ENCODE peak calls at places on chromosomes 7 and 10, in seven cellular contexts. One of them, this sample, is unnamed.

GRCh38 chr7:96599288-96599936 is 110.2 kb downstream of the SEM1 start:
- DNase-seq in EL: no peak
- DNase-seq in activated CD4-positive, alpha-beta T cell treated with anti-CD3 and anti-CD28 coated beads, Interleukin-2, amount 10 ng/mL, durations not matched to agents 24 days and 14 days: no peak
- DNase-seq in endothelial cell: no peak
- DNase-seq in fibroblast of lung: no peak
- DNase-seq in CD8-positive, alpha-beta T cell: no peak
- DNase-seq in AG08396: no peak
- DNase-seq in this sample: no peak

GRCh38 chr10:17214991-17215781 is 12.9 kb upstream of the VIM start:
- DNase-seq in EL: peak
- DNase-seq in activated CD4-positive, alpha-beta T cell treated with anti-CD3 and anti-CD28 coated beads, Interleukin-2, amount 10 ng/mL, durations not matched to agents 24 days and 14 days: peak
- DNase-seq in endothelial cell: no peak
- DNase-seq in fibroblast of lung: peak
- DNase-seq in CD8-positive, alpha-beta T cell: no peak
- DNase-seq in AG08396: peak
- DNase-seq in this sample: no peak

GRCh38 chr10:73590881-73591577 is at the start of gene USP54:
- DNase-seq in EL: peak
- DNase-seq in activated CD4-positive, alpha-beta T cell treated with anti-CD3 and anti-CD28 coated beads, Interleukin-2, amount 10 ng/mL, durations not matched to agents 24 days and 14 days: peak
- DNase-seq in endothelial cell: peak
- DNase-seq in fibroblast of lung: peak
- DNase-seq in CD8-positive, alpha-beta T cell: no peak
- DNase-seq in AG08396: peak
- DNase-seq in this sample: peak

GRCh38 chr10:19638173-19638872 is 177.9 kb upstream of the PLXDC2 start:
- DNase-seq in EL: peak
- DNase-seq in activated CD4-positive, alpha-beta T cell treated with anti-CD3 and anti-CD28 coated beads, Interleukin-2, amount 10 ng/mL, durations not matched to agents 24 days and 14 days: no peak
- DNase-seq in endothelial cell: no peak
- DNase-seq in fibroblast of lung: peak
- DNase-seq in CD8-positive, alpha-beta T cell: no peak
- DNase-seq in AG08396: peak
- DNase-seq in this sample: peak

GRCh38 chr10:52314007-52314821 is at the start of gene DKK1:
- DNase-seq in EL: peak
- DNase-seq in activated CD4-positive, alpha-beta T cell treated with anti-CD3 and anti-CD28 coated beads, Interleukin-2, amount 10 ng/mL, durations not matched to agents 24 days and 14 days: peak
- DNase-seq in endothelial cell: peak
- DNase-seq in fibroblast of lung: peak
- DNase-seq in CD8-positive, alpha-beta T cell: no peak
- DNase-seq in AG08396: peak
- DNase-seq in this sample: peak

GRCh38 chr7:142557971-142558582 is 191.2 kb upstream of the PRSS1 start:
- DNase-seq in EL: peak
- DNase-seq in activated CD4-positive, alpha-beta T cell treated with anti-CD3 and anti-CD28 coated beads, Interleukin-2, amount 10 ng/mL, durations not matched to agents 24 days and 14 days: peak
- DNase-seq in endothelial cell: peak
- DNase-seq in fibroblast of lung: peak
- DNase-seq in CD8-positive, alpha-beta T cell: peak
- DNase-seq in AG08396: peak
- DNase-seq in this sample: peak

GRCh38 chr7:73891178-73891885 is 30.4 kb downstream of the TMEM270 start:
- DNase-seq in EL: no peak
- DNase-seq in activated CD4-positive, alpha-beta T cell treated with anti-CD3 and anti-CD28 coated beads, Interleukin-2, amount 10 ng/mL, durations not matched to agents 24 days and 14 days: no peak
- DNase-seq in endothelial cell: no peak
- DNase-seq in fibroblast of lung: no peak
- DNase-seq in CD8-positive, alpha-beta T cell: no peak
- DNase-seq in AG08396: no peak
- DNase-seq in this sample: no peak

GRCh38 chr10:125213541-125214282 is 53.3 kb upstream of the CTBP2 start:
- DNase-seq in EL: no peak
- DNase-seq in activated CD4-positive, alpha-beta T cell treated with anti-CD3 and anti-CD28 coated beads, Interleukin-2, amount 10 ng/mL, durations not matched to agents 24 days and 14 days: no peak
- DNase-seq in endothelial cell: no peak
- DNase-seq in fibroblast of lung: no peak
- DNase-seq in CD8-positive, alpha-beta T cell: no peak
- DNase-seq in AG08396: no peak
- DNase-seq in this sample: no peak

GRCh38 chr10:43793714-43794113 is 145.0 kb upstream of the ZNF32 start:
- DNase-seq in EL: peak
- DNase-seq in activated CD4-positive, alpha-beta T cell treated with anti-CD3 and anti-CD28 coated beads, Interleukin-2, amount 10 ng/mL, durations not matched to agents 24 days and 14 days: no peak
- DNase-seq in endothelial cell: no peak
- DNase-seq in fibroblast of lung: peak
- DNase-seq in CD8-positive, alpha-beta T cell: no peak
- DNase-seq in AG08396: peak
- DNase-seq in this sample: no peak

GRCh38 chr7:101146-101545 is 91.2 kb upstream of the FAM20C start:
- DNase-seq in EL: no peak
- DNase-seq in activated CD4-positive, alpha-beta T cell treated with anti-CD3 and anti-CD28 coated beads, Interleukin-2, amount 10 ng/mL, durations not matched to agents 24 days and 14 days: no peak
- DNase-seq in endothelial cell: no peak
- DNase-seq in fibroblast of lung: no peak
- DNase-seq in CD8-positive, alpha-beta T cell: no peak
- DNase-seq in AG08396: no peak
- DNase-seq in this sample: no peak

GRCh38 chr7:91064938-91065337 is 199.3 kb upstream of the FZD1 start:
- DNase-seq in EL: no peak
- DNase-seq in activated CD4-positive, alpha-beta T cell treated with anti-CD3 and anti-CD28 coated beads, Interleukin-2, amount 10 ng/mL, durations not matched to agents 24 days and 14 days: no peak
- DNase-seq in endothelial cell: no peak
- DNase-seq in fibroblast of lung: peak
- DNase-seq in CD8-positive, alpha-beta T cell: no peak
- DNase-seq in AG08396: peak
- DNase-seq in this sample: no peak

GRCh38 chr10:112907893-112908292 is 42.2 kb upstream of the TCF7L2 start:
- DNase-seq in EL: peak
- DNase-seq in activated CD4-positive, alpha-beta T cell treated with anti-CD3 and anti-CD28 coated beads, Interleukin-2, amount 10 ng/mL, durations not matched to agents 24 days and 14 days: no peak
- DNase-seq in endothelial cell: no peak
- DNase-seq in fibroblast of lung: no peak
- DNase-seq in CD8-positive, alpha-beta T cell: no peak
- DNase-seq in AG08396: no peak
- DNase-seq in this sample: no peak

GRCh38 chr7:81499262-81500116 is 270.4 kb downstream of the HGF start:
- DNase-seq in EL: peak
- DNase-seq in activated CD4-positive, alpha-beta T cell treated with anti-CD3 and anti-CD28 coated beads, Interleukin-2, amount 10 ng/mL, durations not matched to agents 24 days and 14 days: no peak
- DNase-seq in endothelial cell: peak
- DNase-seq in fibroblast of lung: peak
- DNase-seq in CD8-positive, alpha-beta T cell: no peak
- DNase-seq in AG08396: peak
- DNase-seq in this sample: peak

GRCh38 chr10:70513848-70514309 is 35.3 kb downstream of the PALD1 start:
- DNase-seq in EL: no peak
- DNase-seq in activated CD4-positive, alpha-beta T cell treated with anti-CD3 and anti-CD28 coated beads, Interleukin-2, amount 10 ng/mL, durations not matched to agents 24 days and 14 days: no peak
- DNase-seq in endothelial cell: no peak
- DNase-seq in fibroblast of lung: no peak
- DNase-seq in CD8-positive, alpha-beta T cell: no peak
- DNase-seq in AG08396: no peak
- DNase-seq in this sample: no peak

GRCh38 chr7:73980206-73980605 is 47.8 kb upstream of the ELN start:
- DNase-seq in EL: no peak
- DNase-seq in activated CD4-positive, alpha-beta T cell treated with anti-CD3 and anti-CD28 coated beads, Interleukin-2, amount 10 ng/mL, durations not matched to agents 24 days and 14 days: no peak
- DNase-seq in endothelial cell: no peak
- DNase-seq in fibroblast of lung: no peak
- DNase-seq in CD8-positive, alpha-beta T cell: no peak
- DNase-seq in AG08396: no peak
- DNase-seq in this sample: peak

GRCh38 chr7:73860859-73861258 is at the start of gene TMEM270:
- DNase-seq in EL: no peak
- DNase-seq in activated CD4-positive, alpha-beta T cell treated with anti-CD3 and anti-CD28 coated beads, Interleukin-2, amount 10 ng/mL, durations not matched to agents 24 days and 14 days: no peak
- DNase-seq in endothelial cell: no peak
- DNase-seq in fibroblast of lung: no peak
- DNase-seq in CD8-positive, alpha-beta T cell: no peak
- DNase-seq in AG08396: no peak
- DNase-seq in this sample: no peak

GRCh38 chr10:104028146-104028545 is 57.5 kb downstream of the COL17A1 start:
- DNase-seq in EL: no peak
- DNase-seq in activated CD4-positive, alpha-beta T cell treated with anti-CD3 and anti-CD28 coated beads, Interleukin-2, amount 10 ng/mL, durations not matched to agents 24 days and 14 days: peak
- DNase-seq in endothelial cell: peak
- DNase-seq in fibroblast of lung: peak
- DNase-seq in CD8-positive, alpha-beta T cell: no peak
- DNase-seq in AG08396: no peak
- DNase-seq in this sample: peak

GRCh38 chr10:83835948-83836641 is 303.2 kb upstream of the GHITM start:
- DNase-seq in EL: no peak
- DNase-seq in activated CD4-positive, alpha-beta T cell treated with anti-CD3 and anti-CD28 coated beads, Interleukin-2, amount 10 ng/mL, durations not matched to agents 24 days and 14 days: no peak
- DNase-seq in endothelial cell: no peak
- DNase-seq in fibroblast of lung: no peak
- DNase-seq in CD8-positive, alpha-beta T cell: no peak
- DNase-seq in AG08396: no peak
- DNase-seq in this sample: no peak

GRCh38 chr7:50793115-50793946 is 10.6 kb upstream of the GRB10 start:
- DNase-seq in EL: peak
- DNase-seq in activated CD4-positive, alpha-beta T cell treated with anti-CD3 and anti-CD28 coated beads, Interleukin-2, amount 10 ng/mL, durations not matched to agents 24 days and 14 days: peak
- DNase-seq in endothelial cell: peak
- DNase-seq in fibroblast of lung: peak
- DNase-seq in CD8-positive, alpha-beta T cell: no peak
- DNase-seq in AG08396: peak
- DNase-seq in this sample: peak

GRCh38 chr7:46179211-46179610 is 258.1 kb upstream of the IGFBP3 start:
- DNase-seq in EL: no peak
- DNase-seq in activated CD4-positive, alpha-beta T cell treated with anti-CD3 and anti-CD28 coated beads, Interleukin-2, amount 10 ng/mL, durations not matched to agents 24 days and 14 days: no peak
- DNase-seq in endothelial cell: no peak
- DNase-seq in fibroblast of lung: no peak
- DNase-seq in CD8-positive, alpha-beta T cell: no peak
- DNase-seq in AG08396: no peak
- DNase-seq in this sample: no peak

GRCh38 chr7:105304040-105304895 is 84.5 kb downstream of the SRPK2 start:
- DNase-seq in EL: peak
- DNase-seq in activated CD4-positive, alpha-beta T cell treated with anti-CD3 and anti-CD28 coated beads, Interleukin-2, amount 10 ng/mL, durations not matched to agents 24 days and 14 days: no peak
- DNase-seq in endothelial cell: no peak
- DNase-seq in fibroblast of lung: peak
- DNase-seq in CD8-positive, alpha-beta T cell: no peak
- DNase-seq in AG08396: peak
- DNase-seq in this sample: peak

GRCh38 chr10:46319383-46319782 is 32.6 kb downstream of the ANTXRL start:
- DNase-seq in EL: no peak
- DNase-seq in activated CD4-positive, alpha-beta T cell treated with anti-CD3 and anti-CD28 coated beads, Interleukin-2, amount 10 ng/mL, durations not matched to agents 24 days and 14 days: peak
- DNase-seq in endothelial cell: no peak
- DNase-seq in fibroblast of lung: no peak
- DNase-seq in CD8-positive, alpha-beta T cell: no peak
- DNase-seq in AG08396: no peak
- DNase-seq in this sample: no peak

GRCh38 chr10:131725736-131726459 is 174.9 kb upstream of the PPP2R2D start:
- DNase-seq in EL: no peak
- DNase-seq in activated CD4-positive, alpha-beta T cell treated with anti-CD3 and anti-CD28 coated beads, Interleukin-2, amount 10 ng/mL, durations not matched to agents 24 days and 14 days: no peak
- DNase-seq in endothelial cell: no peak
- DNase-seq in fibroblast of lung: no peak
- DNase-seq in CD8-positive, alpha-beta T cell: no peak
- DNase-seq in AG08396: no peak
- DNase-seq in this sample: no peak

GRCh38 chr7:5692845-5693278 is 88.6 kb downstream of the RNF216 start:
- DNase-seq in EL: peak
- DNase-seq in activated CD4-positive, alpha-beta T cell treated with anti-CD3 and anti-CD28 coated beads, Interleukin-2, amount 10 ng/mL, durations not matched to agents 24 days and 14 days: no peak
- DNase-seq in endothelial cell: no peak
- DNase-seq in fibroblast of lung: peak
- DNase-seq in CD8-positive, alpha-beta T cell: no peak
- DNase-seq in AG08396: no peak
- DNase-seq in this sample: no peak

GRCh38 chr7:17915168-17915567 is 25.1 kb downstream of the SNX13 start:
- DNase-seq in EL: no peak
- DNase-seq in activated CD4-positive, alpha-beta T cell treated with anti-CD3 and anti-CD28 coated beads, Interleukin-2, amount 10 ng/mL, durations not matched to agents 24 days and 14 days: no peak
- DNase-seq in endothelial cell: no peak
- DNase-seq in fibroblast of lung: no peak
- DNase-seq in CD8-positive, alpha-beta T cell: no peak
- DNase-seq in AG08396: no peak
- DNase-seq in this sample: no peak

GRCh38 chr7:149819141-149819960 is 18.8 kb upstream of the ZNF862 start:
- DNase-seq in EL: no peak
- DNase-seq in activated CD4-positive, alpha-beta T cell treated with anti-CD3 and anti-CD28 coated beads, Interleukin-2, amount 10 ng/mL, durations not matched to agents 24 days and 14 days: no peak
- DNase-seq in endothelial cell: no peak
- DNase-seq in fibroblast of lung: no peak
- DNase-seq in CD8-positive, alpha-beta T cell: no peak
- DNase-seq in AG08396: no peak
- DNase-seq in this sample: no peak

GRCh38 chr10:5461201-5461585 is 38.2 kb downstream of the CALML5 start:
- DNase-seq in EL: no peak
- DNase-seq in activated CD4-positive, alpha-beta T cell treated with anti-CD3 and anti-CD28 coated beads, Interleukin-2, amount 10 ng/mL, durations not matched to agents 24 days and 14 days: no peak
- DNase-seq in endothelial cell: no peak
- DNase-seq in fibroblast of lung: no peak
- DNase-seq in CD8-positive, alpha-beta T cell: no peak
- DNase-seq in AG08396: no peak
- DNase-seq in this sample: no peak

GRCh38 chr10:78336402-78336791 is 302.7 kb downstream of the RPS24 start:
- DNase-seq in EL: peak
- DNase-seq in activated CD4-positive, alpha-beta T cell treated with anti-CD3 and anti-CD28 coated beads, Interleukin-2, amount 10 ng/mL, durations not matched to agents 24 days and 14 days: no peak
- DNase-seq in endothelial cell: peak
- DNase-seq in fibroblast of lung: peak
- DNase-seq in CD8-positive, alpha-beta T cell: peak
- DNase-seq in AG08396: peak
- DNase-seq in this sample: no peak

GRCh38 chr10:11024596-11024995 is 6.9 kb downstream of the CELF2 start:
- DNase-seq in EL: no peak
- DNase-seq in activated CD4-positive, alpha-beta T cell treated with anti-CD3 and anti-CD28 coated beads, Interleukin-2, amount 10 ng/mL, durations not matched to agents 24 days and 14 days: no peak
- DNase-seq in endothelial cell: no peak
- DNase-seq in fibroblast of lung: no peak
- DNase-seq in CD8-positive, alpha-beta T cell: no peak
- DNase-seq in AG08396: no peak
- DNase-seq in this sample: no peak

GRCh38 chr7:68269410-68269809 is 1272.8 kb downstream of the TYW1 start:
- DNase-seq in EL: no peak
- DNase-seq in activated CD4-positive, alpha-beta T cell treated with anti-CD3 and anti-CD28 coated beads, Interleukin-2, amount 10 ng/mL, durations not matched to agents 24 days and 14 days: no peak
- DNase-seq in endothelial cell: no peak
- DNase-seq in fibroblast of lung: no peak
- DNase-seq in CD8-positive, alpha-beta T cell: no peak
- DNase-seq in AG08396: no peak
- DNase-seq in this sample: no peak

GRCh38 chr10:34721201-34721840 is 93.8 kb downstream of the PARD3 start:
- DNase-seq in EL: peak
- DNase-seq in activated CD4-positive, alpha-beta T cell treated with anti-CD3 and anti-CD28 coated beads, Interleukin-2, amount 10 ng/mL, durations not matched to agents 24 days and 14 days: no peak
- DNase-seq in endothelial cell: no peak
- DNase-seq in fibroblast of lung: peak
- DNase-seq in CD8-positive, alpha-beta T cell: no peak
- DNase-seq in AG08396: peak
- DNase-seq in this sample: no peak

GRCh38 chr10:43228783-43229207 is 38.1 kb downstream of the RASGEF1A start:
- DNase-seq in EL: no peak
- DNase-seq in activated CD4-positive, alpha-beta T cell treated with anti-CD3 and anti-CD28 coated beads, Interleukin-2, amount 10 ng/mL, durations not matched to agents 24 days and 14 days: no peak
- DNase-seq in endothelial cell: peak
- DNase-seq in fibroblast of lung: no peak
- DNase-seq in CD8-positive, alpha-beta T cell: no peak
- DNase-seq in AG08396: no peak
- DNase-seq in this sample: no peak

GRCh38 chr10:70704211-70704610 is 31.9 kb downstream of the ADAMTS14 start:
- DNase-seq in EL: no peak
- DNase-seq in activated CD4-positive, alpha-beta T cell treated with anti-CD3 and anti-CD28 coated beads, Interleukin-2, amount 10 ng/mL, durations not matched to agents 24 days and 14 days: no peak
- DNase-seq in endothelial cell: no peak
- DNase-seq in fibroblast of lung: no peak
- DNase-seq in CD8-positive, alpha-beta T cell: no peak
- DNase-seq in AG08396: no peak
- DNase-seq in this sample: no peak

GRCh38 chr7:91351374-91351773 is 87.1 kb downstream of the FZD1 start:
- DNase-seq in EL: peak
- DNase-seq in activated CD4-positive, alpha-beta T cell treated with anti-CD3 and anti-CD28 coated beads, Interleukin-2, amount 10 ng/mL, durations not matched to agents 24 days and 14 days: no peak
- DNase-seq in endothelial cell: no peak
- DNase-seq in fibroblast of lung: peak
- DNase-seq in CD8-positive, alpha-beta T cell: no peak
- DNase-seq in AG08396: peak
- DNase-seq in this sample: no peak

GRCh38 chr7:90384433-90384832 is 18.8 kb upstream of the CLDN12 start:
- DNase-seq in EL: peak
- DNase-seq in activated CD4-positive, alpha-beta T cell treated with anti-CD3 and anti-CD28 coated beads, Interleukin-2, amount 10 ng/mL, durations not matched to agents 24 days and 14 days: no peak
- DNase-seq in endothelial cell: no peak
- DNase-seq in fibroblast of lung: no peak
- DNase-seq in CD8-positive, alpha-beta T cell: no peak
- DNase-seq in AG08396: peak
- DNase-seq in this sample: no peak

GRCh38 chr7:816751-817671 is 15.3 kb upstream of the SUN1 start:
- DNase-seq in EL: peak
- DNase-seq in activated CD4-positive, alpha-beta T cell treated with anti-CD3 and anti-CD28 coated beads, Interleukin-2, amount 10 ng/mL, durations not matched to agents 24 days and 14 days: peak
- DNase-seq in endothelial cell: no peak
- DNase-seq in fibroblast of lung: no peak
- DNase-seq in CD8-positive, alpha-beta T cell: peak
- DNase-seq in AG08396: peak
- DNase-seq in this sample: no peak

GRCh38 chr7:132295198-132295597 is 281.1 kb downstream of the PLXNA4 start:
- DNase-seq in EL: peak
- DNase-seq in activated CD4-positive, alpha-beta T cell treated with anti-CD3 and anti-CD28 coated beads, Interleukin-2, amount 10 ng/mL, durations not matched to agents 24 days and 14 days: no peak
- DNase-seq in endothelial cell: no peak
- DNase-seq in fibroblast of lung: no peak
- DNase-seq in CD8-positive, alpha-beta T cell: no peak
- DNase-seq in AG08396: no peak
- DNase-seq in this sample: no peak